ENCODE peak calls at places on chromosomes 1 and 21, in four cellular contexts. W is stimulated activated naive CD4-positive, alpha-beta T cell treated with Interleukin-2 at 50 U/mL for 16 hours; A is activated naive CD4-positive, alpha-beta T cell treated with anti-CD3 and anti-CD28 coated beads, Interleukin-2, amount 50 U/mL, for 72 hours; G is COR-L47. S is an unnamed sample.

GRCh38 chr1:9371391-9371935 is 78.8 kb downstream of the SPSB1 start:
- DNase-seq in G (no peak), A (no peak), W (no peak), S (no peak)

GRCh38 chr1:100438375-100438774 is 86.1 kb downstream of the CDC14A start:
- DNase-seq in G (no peak), W (no peak), A (no peak), S (no peak)

GRCh38 chr1:167721617-167722151 is at the start of gene MPZL1:
- DNase-seq in G (peak), A (peak), W (peak), S (peak)

GRCh38 chr1:78143673-78144072 is 97.9 kb downstream of the GIPC2 start:
- DNase-seq in A (no peak), W (no peak), G (no peak), S (no peak)

GRCh38 chr1:23169727-23170335 is 1.2 kb upstream of the LUZP1 start:
- DNase-seq in G (no peak), A (no peak), W (no peak), S (peak)

GRCh38 chr1:201229095-201229494 is 38.5 kb downstream of the IGFN1 start:
- DNase-seq in A (no peak), W (no peak), G (no peak), S (peak)

GRCh38 chr1:218866507-218866906 is 307.2 kb upstream of the LYPLAL1 start:
- DNase-seq in G (no peak), W (no peak), A (no peak), S (no peak)

GRCh38 chr1:157472959-157473358 is 79.4 kb downstream of the FCRL5 start:
- DNase-seq in W (no peak), G (no peak), A (no peak), S (no peak)

GRCh38 chr21:44414291-44415072 is 40.8 kb upstream of the LRRC3 start:
- DNase-seq in G (no peak), A (no peak), W (no peak), S (no peak)

GRCh38 chr1:208499601-208500000 is 255.4 kb upstream of the PLXNA2 start:
- DNase-seq in G (no peak), W (no peak), A (no peak), S (no peak)

GRCh38 chr1:177119311-177119710 is 45.2 kb downstream of the ASTN1 start:
- DNase-seq in A (no peak), G (no peak), W (no peak), S (no peak)

GRCh38 chr1:211697356-211697755 is 21.9 kb upstream of the NEK2 start:
- DNase-seq in G (no peak), W (no peak), A (no peak), S (no peak)

GRCh38 chr21:43884012-43884860 is 19.2 kb downstream of the AGPAT3 start:
- DNase-seq in W (peak), G (no peak), A (peak), S (no peak)

GRCh38 chr1:213244664-213245091 is 193.6 kb downstream of the RPS6KC1 start:
- DNase-seq in A (peak), W (peak), G (peak), S (no peak)

GRCh38 chr1:111099289-111099688 is 40.6 kb downstream of the DRAM2 start:
- DNase-seq in W (no peak), A (no peak), G (peak), S (no peak)

GRCh38 chr21:31750843-31751242 is 18.9 kb upstream of the SCAF4 start:
- DNase-seq in W (no peak), G (no peak), A (no peak), S (no peak)

GRCh38 chr1:24946861-24947658 is 17.0 kb upstream of the RUNX3 start:
- DNase-seq in G (no peak), W (no peak), A (no peak), S (no peak)

GRCh38 chr1:45622267-45622890 is 1.5 kb downstream of the CCDC17 start:
- DNase-seq in W (no peak), G (no peak), A (no peak), S (no peak)

GRCh38 chr1:66335859-66336640 is 197.9 kb upstream of the SGIP1 start:
- DNase-seq in G (no peak), W (peak), A (peak), S (no peak)

GRCh38 chr1:185961664-185962063 is 227.5 kb downstream of the HMCN1 start:
- DNase-seq in G (no peak), A (no peak), W (no peak), S (no peak)